ENCODE peak calls at places on chromosome X, in ten cellular contexts. A is nephron progenitor cell; B is HuH-7.5; J is natural killer cell; Z is activated CD4-positive, alpha-beta T cell treated with anti-CD3 and anti-CD28 coated beads, Interleukin-2, amount 10 ng/mL, durations not matched to agents 7 days and 5 days; M is mucosa of gallbladder; Q is WTC11; S is RWPE1; U is stimulated activated CD4-positive, alpha-beta T cell treated with anti-CD3 and anti-CD28 coated beads, TNF-alpha, amount 100 ng/mL, for 48 hours; L is lower lobe of right lung. Y is an unnamed sample.

GRCh38 chrX:1453390-1453783 is 678 bp upstream of the ASMTL start:
- DNase-seq in A (no peak), B (no peak), J (no peak), Z (no peak), M (no peak), Q (no peak), S (no peak), U (no peak), L (peak; percentile 87), Y (no peak)

GRCh38 chrX:147735364-147735763 is 176.4 kb upstream of the FMR1 start:
- DNase-seq in A (no peak), B (no peak), J (no peak), Z (no peak), M (no peak), Q (no peak), S (peak; percentile 0), U (no peak), L (no peak), Y (no peak)

GRCh38 chrX:19677121-19677520 is 161.8 kb upstream of the MAP3K15 start:
- DNase-seq in A (no peak), B (no peak), J (no peak), Z (no peak), M (no peak), Q (no peak), S (peak; percentile 54), U (no peak), L (no peak), Y (no peak)

GRCh38 chrX:154967603-154968002 is 54.9 kb downstream of the F8 start:
- DNase-seq in A (no peak), B (no peak), J (no peak), Z (no peak), M (no peak), Q (no peak), S (peak; percentile 16), U (no peak), L (no peak), Y (no peak)

GRCh38 chrX:119238557-119238956 is 2.5 kb downstream of the PGRMC1 start:
- DNase-seq in A (no peak), B (no peak), J (no peak), Z (no peak), M (no peak), Q (no peak), S (no peak), U (no peak), L (no peak), Y (no peak)

GRCh38 chrX:24561121-24561520 is 86.0 kb downstream of the PCYT1B start:
- DNase-seq in A (no peak), B (peak; percentile 9), J (no peak), Z (no peak), M (no peak), Q (no peak), S (no peak), U (no peak), L (no peak), Y (no peak)

GRCh38 chrX:30864383-30864785 is 24.7 kb downstream of the TAB3 start:
- DNase-seq in A (no peak), B (no peak), J (no peak), Z (no peak), M (no peak), Q (no peak), S (no peak), U (no peak), L (no peak), Y (no peak)

GRCh38 chrX:14697453-14697852 is 168.1 kb downstream of the GLRA2 start:
- DNase-seq in A (peak; percentile 39), B (no peak), J (no peak), Z (peak; percentile 5), M (no peak), Q (peak; percentile 62), S (peak; percentile 4), U (no peak), L (no peak), Y (peak; percentile 38)

GRCh38 chrX:74453178-74453577 is 31.9 kb downstream of the SLC16A2 start:
- DNase-seq in A (no peak), B (no peak), J (no peak), Z (no peak), M (no peak), Q (no peak), S (peak; percentile 41), U (no peak), L (no peak), Y (no peak)

GRCh38 chrX:119636419-119636818 is 30.2 kb upstream of the NKRF start:
- DNase-seq in A (no peak), B (no peak), J (no peak), Z (no peak), M (no peak), Q (no peak), S (no peak), U (no peak), L (no peak), Y (no peak)

GRCh38 chrX:38220936-38221386 is 290 bp upstream of the SRPX start:
- DNase-seq in A (no peak), B (no peak), J (no peak), Z (no peak), M (no peak), Q (no peak), S (peak; percentile 5), U (no peak), L (no peak), Y (no peak)

GRCh38 chrX:23666282-23666681 is 1.0 kb upstream of the PRDX4 start:
- DNase-seq in A (no peak), B (no peak), J (no peak), Z (no peak), M (no peak), Q (no peak), S (no peak), U (no peak), L (peak; percentile 48), Y (no peak)

GRCh38 chrX:3326721-3327120 is 19.7 kb downstream of the MXRA5 start:
- DNase-seq in A (no peak), B (no peak), J (no peak), Z (no peak), M (no peak), Q (no peak), S (no peak), U (no peak), L (no peak), Y (no peak)

GRCh38 chrX:115428011-115428410 is 133.0 kb upstream of the PLS3 start:
- DNase-seq in A (no peak), B (no peak), J (no peak), Z (no peak), M (no peak), Q (no peak), S (no peak), U (no peak), L (no peak), Y (no peak)

GRCh38 chrX:110317079-110317819 is 636 bp downstream of the AMMECR1 start:
- DNase-seq in A (peak; percentile 53), B (peak; percentile 11), J (peak; percentile 26), Z (peak; percentile 21), M (peak; percentile 10), Q (peak; percentile 15), S (peak; percentile 18), U (peak; percentile 0), L (peak; percentile 46), Y (peak; percentile 15)

GRCh38 chrX:104098151-104098808 is 14.0 kb upstream of the ZCCHC18 start:
- DNase-seq in A (peak; percentile 41), B (no peak), J (no peak), Z (peak; percentile 62), M (peak; percentile 68), Q (peak; percentile 21), S (peak; percentile 13), U (no peak), L (no peak), Y (no peak)

GRCh38 chrX:37383313-37383712 is 34.1 kb downstream of the PRRG1 start:
- DNase-seq in A (no peak), B (no peak), J (no peak), Z (no peak), M (no peak), Q (no peak), S (no peak), U (no peak), L (no peak), Y (no peak)

GRCh38 chrX:87890437-87890836 is 372.8 kb downstream of the KLHL4 start:
- DNase-seq in A (no peak), B (no peak), J (no peak), Z (no peak), M (no peak), Q (no peak), S (no peak), U (no peak), L (no peak), Y (no peak)

GRCh38 chrX:151515233-151515632 is 48.2 kb upstream of the PASD1 start:
- DNase-seq in A (no peak), B (no peak), J (no peak), Z (no peak), M (no peak), Q (no peak), S (no peak), U (no peak), L (no peak), Y (no peak)

GRCh38 chrX:17590892-17591740 is 146.2 kb upstream of the SCML1 start:
- DNase-seq in A (peak; percentile 59), B (peak; percentile 15), J (no peak), Z (peak; percentile 31), M (peak; percentile 49), Q (peak; percentile 57), S (peak; percentile 46), U (no peak), L (peak; percentile 48), Y (peak; percentile 37)

GRCh38 chrX:85309717-85310116 is 65.9 kb downstream of the ZNF711 start:
- DNase-seq in A (no peak), B (no peak), J (no peak), Z (no peak), M (no peak), Q (peak; percentile 8), S (no peak), U (no peak), L (no peak), Y (no peak)

GRCh38 chrX:368811-369562 is 17.7 kb downstream of the PPP2R3B start:
- DNase-seq in A (no peak), B (peak; percentile 43), J (no peak), Z (no peak), M (no peak), Q (no peak), S (no peak), U (no peak), L (no peak), Y (no peak)

GRCh38 chrX:70496491-70496890 is 51.9 kb downstream of the DLG3 start:
- DNase-seq in A (no peak), B (no peak), J (no peak), Z (no peak), M (no peak), Q (no peak), S (no peak), U (no peak), L (no peak), Y (no peak)

GRCh38 chrX:3576886-3577516 is 136.4 kb downstream of the PRKX start:
- DNase-seq in A (no peak), B (no peak), J (no peak), Z (no peak), M (no peak), Q (no peak), S (no peak), U (no peak), L (no peak), Y (no peak)

GRCh38 chrX:110442631-110443030 is 84.0 kb downstream of the RTL9 start:
- DNase-seq in A (peak; percentile 36), B (peak; percentile 23), J (no peak), Z (no peak), M (no peak), Q (peak; percentile 30), S (peak; percentile 41), U (no peak), L (no peak), Y (no peak)

GRCh38 chrX:52426810-52427209 is 58.0 kb downstream of the XAGE2 start:
- DNase-seq in A (no peak), B (no peak), J (no peak), Z (no peak), M (no peak), Q (no peak), S (no peak), U (no peak), L (no peak), Y (no peak)

GRCh38 chrX:137926090-137926489 is 360.2 kb downstream of the ZIC3 start:
- DNase-seq in A (peak; percentile 15), B (no peak), J (no peak), Z (no peak), M (no peak), Q (peak; percentile 19), S (no peak), U (no peak), L (no peak), Y (no peak)

GRCh38 chrX:69080912-69081465 is 84.3 kb downstream of the PJA1 start:
- DNase-seq in A (peak; percentile 47), B (no peak), J (no peak), Z (no peak), M (no peak), Q (no peak), S (no peak), U (no peak), L (no peak), Y (no peak)